ENCODE peak calls at places on chromosome 15, in seven cellular contexts. H, M, Y, C, G, X and W are unnamed samples.

GRCh38 chr15:100712226-100712625 is 109.8 kb downstream of the ASB7 start:
- DNase-seq in H (no peak), M (no peak), Y (no peak), C (peak), G (no peak), X (peak), W (no peak)

GRCh38 chr15:33292718-33293307 is 18.0 kb upstream of the RYR3 start:
- DNase-seq in H (peak), M (peak), Y (peak), C (peak), G (peak), X (no peak), W (peak)

GRCh38 chr15:57708047-57708446 is 1.5 kb downstream of the POLR2M start:
- DNase-seq in H (no peak), M (no peak), Y (no peak), C (no peak), G (no peak), X (no peak), W (no peak)

GRCh38 chr15:98308117-98308516 is 340.2 kb upstream of the IGF1R start:
- DNase-seq in H (no peak), M (no peak), Y (no peak), C (no peak), G (no peak), X (no peak), W (no peak)

GRCh38 chr15:25426896-25427610 is 11.8 kb downstream of the UBE3A start:
- DNase-seq in H (no peak), M (no peak), Y (no peak), C (no peak), G (no peak), X (no peak), W (no peak)

GRCh38 chr15:59166156-59166555 is 40.5 kb upstream of the LDHAL6B start:
- DNase-seq in H (no peak), M (no peak), Y (no peak), C (no peak), G (no peak), X (no peak), W (no peak)

GRCh38 chr15:92043283-92043682 is 189.8 kb downstream of the SLCO3A1 start:
- DNase-seq in H (no peak), M (peak), Y (no peak), C (no peak), G (no peak), X (no peak), W (no peak)

GRCh38 chr15:35129361-35129760 is 44.3 kb upstream of the NANOGP8 start:
- DNase-seq in H (no peak), M (no peak), Y (no peak), C (no peak), G (no peak), X (no peak), W (no peak)

GRCh38 chr15:65512807-65513416 is 4.6 kb downstream of the DPP8 start:
- DNase-seq in H (no peak), M (no peak), Y (no peak), C (peak), G (no peak), X (no peak), W (no peak)

GRCh38 chr15:78206326-78207109 is 27.8 kb downstream of the ACSBG1 start:
- DNase-seq in H (no peak), M (no peak), Y (peak), C (no peak), G (no peak), X (no peak), W (no peak)

GRCh38 chr15:100635406-100636071 is 33.1 kb downstream of the ASB7 start:
- DNase-seq in H (no peak), M (no peak), Y (no peak), C (no peak), G (no peak), X (no peak), W (no peak)

GRCh38 chr15:68318931-68319909 is 41.7 kb downstream of the FEM1B start:
- DNase-seq in H (no peak), M (no peak), Y (no peak), C (no peak), G (no peak), X (peak), W (no peak)

GRCh38 chr15:49273734-49274318 is 103.8 kb downstream of the GALK2 start:
- DNase-seq in H (no peak), M (no peak), Y (no peak), C (no peak), G (no peak), X (no peak), W (peak)

GRCh38 chr15:92845109-92845508 is 55.0 kb upstream of the CHD2 start:
- DNase-seq in H (no peak), M (peak), Y (no peak), C (no peak), G (no peak), X (no peak), W (peak)

GRCh38 chr15:81914734-81915234 is 131.0 kb downstream of the MEX3B start:
- DNase-seq in H (no peak), M (no peak), Y (no peak), C (peak), G (no peak), X (peak), W (peak)

GRCh38 chr15:92954578-92954977 is 54.5 kb downstream of the CHD2 start:
- DNase-seq in H (peak), M (peak), Y (no peak), C (no peak), G (no peak), X (no peak), W (no peak)

GRCh38 chr15:44094776-44095175 is 100.3 kb downstream of the FRMD5 start:
- DNase-seq in H (no peak), M (no peak), Y (peak), C (no peak), G (no peak), X (no peak), W (no peak)

GRCh38 chr15:25712192-25712960 is 150.8 kb downstream of the ATP10A start:
- DNase-seq in H (no peak), M (no peak), Y (no peak), C (no peak), G (no peak), X (peak), W (no peak)

GRCh38 chr15:101056366-101057334 is 137.5 kb downstream of the LRRK1 start:
- DNase-seq in H (no peak), M (no peak), Y (no peak), C (no peak), G (no peak), X (peak), W (no peak)

GRCh38 chr15:44381223-44381622 is 46.2 kb upstream of the CTDSPL2 start:
- DNase-seq in H (no peak), M (no peak), Y (no peak), C (no peak), G (no peak), X (no peak), W (no peak)

GRCh38 chr15:59105839-59106238 is 893 bp downstream of the CCNB2 start:
- DNase-seq in H (no peak), M (peak), Y (no peak), C (no peak), G (peak), X (no peak), W (no peak)

GRCh38 chr15:35624881-35625280 is 78.9 kb upstream of the DPH6 start:
- DNase-seq in H (no peak), M (no peak), Y (peak), C (no peak), G (no peak), X (no peak), W (peak)

GRCh38 chr15:63973212-63974009 is 72.9 kb downstream of the DAPK2 start:
- DNase-seq in H (no peak), M (no peak), Y (peak), C (no peak), G (no peak), X (peak), W (no peak)

GRCh38 chr15:25188051-25188450 is 233.3 kb downstream of the SNRPN start:
- DNase-seq in H (no peak), M (no peak), Y (no peak), C (no peak), G (no peak), X (no peak), W (no peak)

GRCh38 chr15:49301562-49301961 is 121.5 kb upstream of the FGF7 start:
- DNase-seq in H (no peak), M (no peak), Y (no peak), C (no peak), G (no peak), X (no peak), W (no peak)

GRCh38 chr15:98689431-98689861 is 41.1 kb downstream of the IGF1R start:
- DNase-seq in H (no peak), M (no peak), Y (peak), C (no peak), G (no peak), X (no peak), W (no peak)

GRCh38 chr15:59531066-59531465 is 80.5 kb upstream of the GCNT3 start:
- DNase-seq in H (no peak), M (no peak), Y (no peak), C (no peak), G (no peak), X (no peak), W (no peak)

GRCh38 chr15:65791335-65792129 is 561 bp downstream of the DENND4A start:
- DNase-seq in H (no peak), M (peak), Y (peak), C (peak), G (peak), X (peak), W (peak)

GRCh38 chr15:41904487-41905359 is 10.9 kb upstream of the SPTBN5 start:
- DNase-seq in H (peak), M (peak), Y (peak), C (peak), G (peak), X (peak), W (peak)

GRCh38 chr15:88648357-88649214 is 9.8 kb downstream of the ISG20 start:
- DNase-seq in H (no peak), M (no peak), Y (no peak), C (no peak), G (no peak), X (peak), W (no peak)

GRCh38 chr15:73882761-73883419 is 9.5 kb downstream of the TBC1D21 start:
- DNase-seq in H (no peak), M (no peak), Y (no peak), C (no peak), G (no peak), X (no peak), W (no peak)